ENCODE peak calls at places on chromosome 5, in ten cellular contexts. B is CD8-positive, alpha-beta T cell; K is stomach; V is left lung; I is adrenal gland; X is ovary; E is prostate gland; J is HCT116; Q is neural progenitor cell; N is aorta. F is an unnamed sample.

GRCh38 chr5:138032572-138033274 is at the start of gene FAM13B:
- DNase-seq in B (peak; percentile 70), K (peak; percentile 82), J (peak; percentile 32), V (peak; percentile 94), I (peak; percentile 80), N (peak; percentile 93), X (peak; percentile 86), Q (peak; percentile 94), E (peak; percentile 67), F (peak; percentile 87)

GRCh38 chr5:135012951-135013391 is 21.1 kb downstream of the PITX1 start:
- DNase-seq in E (no peak), K (peak; percentile 22), X (no peak), B (no peak), I (no peak), N (peak; percentile 75), J (no peak), V (peak; percentile 41), Q (no peak), F (peak; percentile 43)

GRCh38 chr5:132760043-132760420 is 12.8 kb downstream of the CCNI2 start:
- DNase-seq in I (no peak), J (no peak), N (no peak), V (no peak), K (no peak), E (no peak), Q (no peak), X (no peak), B (no peak), F (no peak)

GRCh38 chr5:76303917-76304316 is 99.2 kb upstream of the IQGAP2 start:
- DNase-seq in K (peak; percentile 42), V (no peak), N (no peak), J (no peak), B (no peak), E (no peak), I (no peak), Q (no peak), X (no peak), F (no peak)

GRCh38 chr5:113293613-113294340 is 141.0 kb downstream of the TSSK1B start:
- DNase-seq in I (peak; percentile 7), V (no peak), N (no peak), Q (peak; percentile 54), J (no peak), K (no peak), B (no peak), X (peak; percentile 42), E (peak; percentile 6), F (peak; percentile 60)

GRCh38 chr5:14327624-14328023 is 184.5 kb downstream of the TRIO start:
- DNase-seq in N (no peak), V (no peak), Q (no peak), E (no peak), X (no peak), J (no peak), I (no peak), K (no peak), B (no peak), F (no peak)

GRCh38 chr5:33701251-33701650 is 190.5 kb downstream of the ADAMTS12 start:
- DNase-seq in J (no peak), N (no peak), V (no peak), B (no peak), E (no peak), X (no peak), Q (no peak), K (no peak), I (no peak), F (peak; percentile 77)

GRCh38 chr5:170986598-170986997 is 124.8 kb downstream of the RANBP17 start:
- DNase-seq in I (no peak), X (no peak), E (no peak), B (no peak), J (no peak), Q (no peak), N (no peak), V (no peak), K (no peak), F (peak; percentile 43)

GRCh38 chr5:146366904-146367303 is 28.3 kb downstream of the POU4F3 start:
- DNase-seq in E (no peak), N (no peak), I (no peak), X (no peak), Q (no peak), B (no peak), V (no peak), J (no peak), K (no peak), F (no peak)

GRCh38 chr5:169521366-169521983 is 62.1 kb upstream of the SPDL1 start:
- DNase-seq in J (no peak), Q (no peak), I (peak; percentile 17), X (no peak), V (no peak), N (peak; percentile 79), K (peak; percentile 26), B (no peak), E (no peak), F (no peak)

GRCh38 chr5:157571357-157571827 is 4.2 kb downstream of the ADAM19 start:
- DNase-seq in E (no peak), I (no peak), N (no peak), B (no peak), V (no peak), X (no peak), J (no peak), K (no peak), Q (no peak), F (peak; percentile 59)

DNA sequence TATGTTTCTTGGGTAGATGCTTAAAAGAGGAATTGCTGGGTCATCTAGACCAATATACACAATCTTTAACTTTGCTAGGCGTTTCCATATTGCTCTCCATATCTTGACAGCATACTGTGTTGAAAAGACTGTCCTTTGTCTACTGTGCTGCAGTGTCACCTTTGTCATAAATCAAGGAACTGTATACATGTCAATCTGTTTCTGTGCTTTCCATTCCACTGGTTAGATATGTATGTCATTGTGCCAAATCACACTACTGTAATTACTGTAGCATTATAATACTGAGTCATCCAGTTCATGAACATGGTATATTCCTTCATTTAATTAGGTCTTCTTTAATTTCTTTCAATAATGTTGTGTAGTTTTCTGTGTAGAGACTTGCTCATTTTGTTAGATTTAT is 149.7 kb upstream of the RASGRF2 start:
- DNase-seq in Q (no peak), J (no peak), I (no peak), N (no peak), V (no peak), X (no peak), E (no peak), B (no peak), K (no peak), F (no peak)
- H3K4me1 ChIP-seq in Q (no peaks in the 10 kb centered on the region), J (no peaks in the 10 kb centered on the region), I (no peaks in the 10 kb centered on the region), N (no peaks in the 10 kb centered on the region), V (no peaks in the 10 kb centered on the region), X (no peaks in the 10 kb centered on the region), E (no peaks in the 10 kb centered on the region), B (no peaks in the 10 kb centered on the region), K (no peaks in the 10 kb centered on the region), F (no peaks in the 10 kb centered on the region)

GRCh38 chr5:124669300-124669648 is 77.2 kb downstream of the ZNF608 start:
- DNase-seq in X (no peak), N (no peak), I (no peak), J (no peak), B (no peak), E (no peak), Q (no peak), V (no peak), K (no peak), F (no peak)

GRCh38 chr5:124668353-124669299 is 77.8 kb downstream of the ZNF608 start:
- DNase-seq in E (no peak), I (no peak), J (no peak), K (no peak), B (no peak), N (no peak), V (no peak), X (no peak), Q (no peak), F (no peak)

GRCh38 chr5:124670672-124671592 is 75.5 kb downstream of the ZNF608 start:
- DNase-seq in Q (no peak), X (no peak), N (no peak), I (no peak), E (no peak), V (no peak), K (no peak), J (no peak), B (no peak), F (no peak)

GRCh38 chr5:124665625-124666024 is 80.8 kb downstream of the ZNF608 start:
- DNase-seq in N (no peak), K (no peak), V (no peak), E (no peak), Q (no peak), I (no peak), X (no peak), J (no peak), B (no peak), F (no peak)

DNA sequence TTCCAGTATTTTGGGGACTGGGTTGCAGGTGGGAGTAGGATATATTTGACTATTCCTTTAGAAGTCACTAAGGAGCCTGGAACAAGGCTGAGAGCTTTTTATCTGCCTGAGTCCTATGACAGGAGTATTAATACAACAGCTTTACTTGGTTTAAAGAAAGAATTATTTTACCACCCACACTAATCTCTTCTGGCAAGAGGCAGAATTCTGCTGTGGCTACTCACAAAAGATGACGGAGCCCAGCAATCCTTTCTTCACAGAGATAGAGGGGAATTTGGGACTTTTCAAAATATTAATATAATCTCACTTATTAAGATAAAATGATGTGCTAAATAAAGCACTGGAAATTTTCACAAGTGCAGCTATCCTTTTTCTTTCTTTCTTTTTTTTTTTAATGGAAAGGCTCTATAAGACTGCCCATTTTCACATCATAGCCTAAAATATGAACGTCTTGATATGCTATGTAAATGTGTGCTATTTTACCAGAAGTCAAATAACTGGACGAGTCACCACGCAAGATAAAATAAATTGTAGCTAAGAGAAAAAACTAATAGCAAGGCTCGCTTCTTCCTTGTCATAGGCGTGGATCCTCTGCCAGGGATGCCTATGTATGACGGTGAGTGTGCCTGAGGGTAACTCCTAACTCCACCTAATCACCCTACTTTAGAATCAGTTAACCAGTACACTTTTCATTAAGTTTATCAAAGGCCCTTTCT is 76.3 kb downstream of the ZNF608 start:
- DNase-seq in K (no peak), N (no peak), I (no peak), E (no peak), B (no peak), J (no peak), X (no peak), V (no peak), Q (no peak), F (no peak)
- H3K4me1 ChIP-seq in K (peaks cover 78% of the 10 kb centered on the region), N (no peaks in the 10 kb centered on the region), I (peaks cover 4% of the 10 kb centered on the region), E (peaks cover 5% of the 10 kb centered on the region), B (no peaks in the 10 kb centered on the region), J (peaks cover 5% of the 10 kb centered on the region), X (peaks cover 3% of the 10 kb centered on the region), V (peaks cover 14% of the 10 kb centered on the region), Q (peaks cover 79% of the 10 kb centered on the region), F (peaks cover 14% of the 10 kb centered on the region)

DNA sequence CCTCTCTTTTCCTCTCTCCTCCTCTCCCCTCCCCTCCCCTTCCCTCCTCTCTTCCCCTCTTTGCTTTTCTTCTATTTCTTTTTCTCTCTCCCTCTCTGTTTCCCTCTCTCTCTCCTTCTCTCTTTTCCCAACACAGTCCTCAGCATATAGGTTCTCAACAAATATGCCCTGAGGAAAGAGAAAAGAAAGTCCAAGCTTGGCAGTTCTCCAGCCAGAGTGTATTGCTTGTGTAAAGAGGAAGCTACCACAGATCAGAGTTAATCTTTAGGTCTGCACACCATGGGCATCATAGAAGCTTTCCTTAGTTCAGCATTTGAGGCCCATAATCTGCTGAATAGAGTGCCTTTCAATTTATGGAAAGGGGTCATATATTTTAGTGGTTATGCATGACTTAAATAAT is 382.8 kb upstream of the WWC1 start:
- DNase-seq in K (no peak), B (no peak), V (no peak), E (no peak), J (no peak), Q (no peak), I (peak; percentile 2), N (no peak), X (no peak), F (no peak)
- H3K4me1 ChIP-seq in K (no peaks in the 10 kb centered on the region), B (no peaks in the 10 kb centered on the region), V (no peaks in the 10 kb centered on the region), E (no peaks in the 10 kb centered on the region), J (no peaks in the 10 kb centered on the region), Q (peaks cover 15% of the 10 kb centered on the region), I (no peaks in the 10 kb centered on the region), N (no peaks in the 10 kb centered on the region), X (no peaks in the 10 kb centered on the region), F (no peaks in the 10 kb centered on the region)

GRCh38 chr5:142425286-142426065 is 100.7 kb upstream of the SPRY4 start:
- DNase-seq in J (no peak), X (no peak), K (no peak), E (no peak), Q (no peak), N (no peak), B (no peak), V (no peak), I (no peak), F (no peak)
- H3K4me1 ChIP-seq in J (peaks cover 29% of the 10 kb centered on the region), X (no peaks in the 10 kb centered on the region), K (peaks cover 12% of the 10 kb centered on the region), E (no peaks in the 10 kb centered on the region), Q (peaks cover 25% of the 10 kb centered on the region), N (no peaks in the 10 kb centered on the region), B (peaks cover 27% of the 10 kb centered on the region), V (no peaks in the 10 kb centered on the region), I (no peaks in the 10 kb centered on the region), F (peaks cover 27% of the 10 kb centered on the region)